ENCODE peak calls at places on chromosomes 11 and 22, in ten cellular contexts. I is transverse colon, F is stomach, J is HepG2, X is sigmoid colon, E is H1, A is GM12878, R is esophagus muscularis mucosa, N is K562, C is suprapubic skin. S is an unnamed sample.

GRCh38 chr11:123588117-123588815 is 66.2 kb downstream of the SCN3B start:
- DNase-seq in I (peak; percentile 77), F (peak; percentile 84), J (peak; percentile 67), X (no peak), E (no peak), A (no peak), R (no peak), N (no peak), C (no peak), S (no peak)

GRCh38 chr11:46977038-46977818 is 40.7 kb downstream of the CSTPP1 start:
- DNase-seq in I (no peak), F (no peak), J (peak; percentile 81), X (no peak), E (no peak), A (no peak), R (no peak), N (no peak), C (no peak), S (no peak)

GRCh38 chr11:45102361-45102809 is 44.1 kb upstream of the PRDM11 start:
- DNase-seq in I (no peak), F (no peak), J (no peak), X (no peak), E (peak; percentile 46), A (no peak), R (peak; percentile 47), N (no peak), C (no peak), S (no peak)

GRCh38 chr11:33262016-33262638 is 4.9 kb downstream of the HIPK3 start:
- DNase-seq in I (no peak), F (no peak), J (no peak), X (no peak), E (no peak), A (no peak), R (no peak), N (no peak), C (no peak), S (no peak)

GRCh38 chr11:34495239-34495723 is 18.3 kb downstream of the ELF5 start:
- DNase-seq in I (no peak), F (no peak), J (no peak), X (no peak), E (no peak), A (no peak), R (no peak), N (no peak), C (no peak), S (peak; percentile 61)

GRCh38 chr22:26428515-26429457 is at the start of gene ASPHD2:
- DNase-seq in I (peak; percentile 69), F (peak; percentile 73), J (no peak), X (peak; percentile 73), E (peak; percentile 75), A (peak; percentile 81), R (no peak), N (peak; percentile 72), C (peak; percentile 69), S (peak; percentile 94)

GRCh38 chr11:120146413-120147093 is 8.6 kb upstream of the TRIM29 start:
- DNase-seq in I (no peak), F (no peak), J (no peak), X (no peak), E (no peak), A (no peak), R (no peak), N (peak; percentile 2), C (peak; percentile 57), S (no peak)

GRCh38 chr22:38490915-38491314 is 15.2 kb downstream of the DDX17 start:
- DNase-seq in I (peak; percentile 73), F (peak; percentile 77), J (peak; percentile 83), X (peak; percentile 88), E (no peak), A (no peak), R (no peak), N (no peak), C (no peak), S (peak; percentile 64)

GRCh38 chr11:81007046-81007445 is 1566.2 kb upstream of the TENM4 start:
- DNase-seq in I (no peak), F (no peak), J (no peak), X (no peak), E (no peak), A (no peak), R (no peak), N (no peak), C (no peak), S (no peak)

GRCh38 chr22:46417769-46418168 is 82.3 kb downstream of the TRMU start:
- DNase-seq in I (no peak), F (no peak), J (no peak), X (no peak), E (no peak), A (no peak), R (no peak), N (no peak), C (no peak), S (no peak)

GRCh38 chr11:76337469-76337868 is 43.5 kb downstream of the THAP12 start:
- DNase-seq in I (no peak), F (no peak), J (no peak), X (no peak), E (no peak), A (no peak), R (no peak), N (no peak), C (no peak), S (no peak)

GRCh38 chr22:48863965-48864538 is 963.6 kb downstream of the BRD1 start:
- DNase-seq in I (no peak), F (no peak), J (no peak), X (peak; percentile 44), E (no peak), A (no peak), R (no peak), N (no peak), C (no peak), S (no peak)

GRCh38 chr11:116975661-116976060 is 122.6 kb downstream of the SIK3 start:
- DNase-seq in I (no peak), F (no peak), J (no peak), X (no peak), E (no peak), A (no peak), R (no peak), N (no peak), C (no peak), S (no peak)

GRCh38 chr11:12626616-12627015 is 47.6 kb upstream of the TEAD1 start:
- DNase-seq in I (no peak), F (no peak), J (no peak), X (no peak), E (no peak), A (no peak), R (no peak), N (no peak), C (no peak), S (no peak)

GRCh38 chr22:30249049-30250038 is 2.8 kb upstream of the LIF start:
- DNase-seq in I (no peak), F (no peak), J (peak; percentile 40), X (peak; percentile 79), E (no peak), A (no peak), R (no peak), N (peak; percentile 25), C (no peak), S (peak; percentile 88)

GRCh38 chr22:42688241-42688913 is 32.3 kb downstream of the A4GALT start:
- DNase-seq in I (peak; percentile 78), F (peak; percentile 85), J (peak; percentile 57), X (peak; percentile 98), E (no peak), A (no peak), R (peak; percentile 98), N (peak; percentile 27), C (peak; percentile 95), S (peak; percentile 65)
- TF ChIP-seq POLR2AphosphoS5 in I (peak; percentile 79), F (peak; percentile 91), J (no peak), X (peak; percentile 86), E (no peak), A (no peak), R (peak; percentile 94), N (no peak), C (peak; percentile 92), S (peak; percentile 90)

DNA sequence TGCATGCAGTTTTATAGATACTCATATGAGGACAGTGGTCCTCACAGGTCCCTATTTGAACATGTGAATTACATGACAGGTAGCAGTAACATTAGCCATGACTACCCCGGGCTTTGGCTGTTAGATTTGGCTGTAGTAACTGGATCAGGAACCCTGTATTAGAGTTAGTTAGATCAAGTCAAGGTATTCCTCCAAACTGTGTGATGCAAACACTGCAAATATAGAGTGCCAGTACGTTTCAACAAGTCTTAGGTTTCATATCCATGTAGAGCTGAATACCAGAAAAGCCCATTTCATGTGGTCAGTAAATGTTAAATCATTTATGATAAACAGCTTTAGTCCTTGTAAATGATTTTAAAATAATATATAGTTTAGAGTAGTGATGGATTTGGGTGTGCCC is 29.5 kb upstream of the PITPNB start:
- DNase-seq in I (no peak), F (no peak), J (no peak), X (no peak), E (no peak), A (no peak), R (no peak), N (no peak), C (no peak), S (no peak)
- H3K4me1 ChIP-seq in I (peaks cover 6% of the 10 kb centered on the region), F (no peaks in the 10 kb centered on the region), J (peaks cover 12% of the 10 kb centered on the region), X (no peaks in the 10 kb centered on the region), E (no peaks in the 10 kb centered on the region), A (no peaks in the 10 kb centered on the region), R (peaks cover 7% of the 10 kb centered on the region), N (peaks cover 5% of the 10 kb centered on the region), C (no peaks in the 10 kb centered on the region), S (no peaks in the 10 kb centered on the region)

GRCh38 chr11:68988486-68988885 is 7.7 kb upstream of the MRGPRD start:
- DNase-seq in I (no peak), F (no peak), J (no peak), X (no peak), E (no peak), A (no peak), R (no peak), N (no peak), C (no peak), S (no peak)

GRCh38 chr11:68989936-68990606 is 9.3 kb upstream of the MRGPRD start:
- DNase-seq in I (no peak), F (no peak), J (no peak), X (peak; percentile 32), E (no peak), A (no peak), R (no peak), N (no peak), C (peak; percentile 38), S (no peak)

GRCh38 chr11:68992743-68993255 is 12.0 kb upstream of the MRGPRD start:
- DNase-seq in I (peak; percentile 1), F (no peak), J (no peak), X (peak; percentile 41), E (peak; percentile 37), A (no peak), R (no peak), N (no peak), C (peak; percentile 43), S (no peak)

GRCh38 chr11:68993546-68993945 is 12.8 kb upstream of the MRGPRD start:
- DNase-seq in I (no peak), F (no peak), J (no peak), X (no peak), E (peak; percentile 27), A (no peak), R (no peak), N (no peak), C (peak; percentile 7), S (no peak)

GRCh38 chr11:68990995-68991780 is 10.4 kb upstream of the MRGPRD start:
- DNase-seq in I (peak; percentile 1), F (no peak), J (no peak), X (peak; percentile 56), E (no peak), A (no peak), R (no peak), N (no peak), C (peak; percentile 54), S (peak; percentile 51)
- TF ChIP-seq EP300 in I (no peak), F (no peak), J (no peak), X (no peak), E (no peak), A (no peak), R (no peak), N (no peak), C (no peak), S (no peak)

GRCh38 chr11:101586965-101587364 is 3.2 kb upstream of the TRPC6 start:
- DNase-seq in I (no peak), F (no peak), J (no peak), X (no peak), E (no peak), A (no peak), R (no peak), N (no peak), C (no peak), S (no peak)
- TF ChIP-seq POLR2AphosphoS5 in I (no peak), F (no peak), J (no peak), X (no peak), E (no peak), A (no peak), R (no peak), N (no peak), C (no peak), S (no peak)

S was measured in upper lobe of left lung.